ENCODE peak calls at places on chromosome 14, in nine cellular contexts. One of them, this sample, is unnamed.

GRCh38 chr14:61618448-61618847 is 76.9 kb upstream of the HIF1A start:
- DNase-seq in uterus: no peak
- DNase-seq in hepatocyte: no peak
- DNase-seq in WTC11: no peak
- DNase-seq in CD8-positive, alpha-beta T cell: no peak
- DNase-seq in activated B cell treated with CpG ODN at 0.5 μM for 24 hours: no peak
- DNase-seq in fibroblast of lung: no peak
- DNase-seq in cardiac fibroblast: no peak
- DNase-seq in GM10248: no peak
- DNase-seq in this sample: no peak

GRCh38 chr14:54788701-54789100 is 113.9 kb downstream of the GCH1 start:
- DNase-seq in uterus: no peak
- DNase-seq in hepatocyte: no peak
- DNase-seq in WTC11: no peak
- DNase-seq in CD8-positive, alpha-beta T cell: no peak
- DNase-seq in activated B cell treated with CpG ODN at 0.5 μM for 24 hours: no peak
- DNase-seq in fibroblast of lung: no peak
- DNase-seq in cardiac fibroblast: no peak
- DNase-seq in GM10248: no peak
- DNase-seq in this sample: no peak

GRCh38 chr14:75182820-75183219 is 6.4 kb upstream of the TMED10 start:
- DNase-seq in uterus: no peak
- DNase-seq in hepatocyte: peak
- DNase-seq in WTC11: no peak
- DNase-seq in CD8-positive, alpha-beta T cell: no peak
- DNase-seq in activated B cell treated with CpG ODN at 0.5 μM for 24 hours: no peak
- DNase-seq in fibroblast of lung: peak
- DNase-seq in cardiac fibroblast: peak
- DNase-seq in GM10248: no peak
- DNase-seq in this sample: no peak

GRCh38 chr14:98237939-98238338 is 1034.1 kb downstream of the BCL11B start:
- DNase-seq in uterus: no peak
- DNase-seq in hepatocyte: no peak
- DNase-seq in WTC11: no peak
- DNase-seq in CD8-positive, alpha-beta T cell: no peak
- DNase-seq in activated B cell treated with CpG ODN at 0.5 μM for 24 hours: no peak
- DNase-seq in fibroblast of lung: no peak
- DNase-seq in cardiac fibroblast: no peak
- DNase-seq in GM10248: no peak
- DNase-seq in this sample: no peak

GRCh38 chr14:79596531-79596930 is 614.8 kb downstream of the DIO2 start:
- DNase-seq in uterus: no peak
- DNase-seq in hepatocyte: peak
- DNase-seq in WTC11: no peak
- DNase-seq in CD8-positive, alpha-beta T cell: no peak
- DNase-seq in activated B cell treated with CpG ODN at 0.5 μM for 24 hours: no peak
- DNase-seq in fibroblast of lung: peak
- DNase-seq in cardiac fibroblast: peak
- DNase-seq in GM10248: no peak
- DNase-seq in this sample: no peak

GRCh38 chr14:64912256-64912655 is 2.0 kb upstream of the CHURC1 start:
- DNase-seq in uterus: no peak
- DNase-seq in hepatocyte: no peak
- DNase-seq in WTC11: no peak
- DNase-seq in CD8-positive, alpha-beta T cell: no peak
- DNase-seq in activated B cell treated with CpG ODN at 0.5 μM for 24 hours: no peak
- DNase-seq in fibroblast of lung: no peak
- DNase-seq in cardiac fibroblast: no peak
- DNase-seq in GM10248: no peak
- DNase-seq in this sample: no peak

GRCh38 chr14:99190696-99191662 is 81.0 kb downstream of the BCL11B start:
- DNase-seq in uterus: no peak
- DNase-seq in hepatocyte: no peak
- DNase-seq in WTC11: no peak
- DNase-seq in CD8-positive, alpha-beta T cell: no peak
- DNase-seq in activated B cell treated with CpG ODN at 0.5 μM for 24 hours: no peak
- DNase-seq in fibroblast of lung: no peak
- DNase-seq in cardiac fibroblast: no peak
- DNase-seq in GM10248: no peak
- DNase-seq in this sample: no peak

GRCh38 chr14:65164068-65164824 is 61.9 kb upstream of the MAX start:
- DNase-seq in uterus: no peak
- DNase-seq in hepatocyte: peak
- DNase-seq in WTC11: no peak
- DNase-seq in CD8-positive, alpha-beta T cell: no peak
- DNase-seq in activated B cell treated with CpG ODN at 0.5 μM for 24 hours: no peak
- DNase-seq in fibroblast of lung: peak
- DNase-seq in cardiac fibroblast: peak
- DNase-seq in GM10248: peak
- DNase-seq in this sample: peak

GRCh38 chr14:61489002-61489401 is 167.6 kb downstream of the PRKCH start:
- DNase-seq in uterus: no peak
- DNase-seq in hepatocyte: no peak
- DNase-seq in WTC11: no peak
- DNase-seq in CD8-positive, alpha-beta T cell: no peak
- DNase-seq in activated B cell treated with CpG ODN at 0.5 μM for 24 hours: no peak
- DNase-seq in fibroblast of lung: peak
- DNase-seq in cardiac fibroblast: no peak
- DNase-seq in GM10248: no peak
- DNase-seq in this sample: no peak

GRCh38 chr14:49659526-49660455 is 24.7 kb upstream of the DNAAF2 start:
- DNase-seq in uterus: no peak
- DNase-seq in hepatocyte: no peak
- DNase-seq in WTC11: no peak
- DNase-seq in CD8-positive, alpha-beta T cell: no peak
- DNase-seq in activated B cell treated with CpG ODN at 0.5 μM for 24 hours: no peak
- DNase-seq in fibroblast of lung: no peak
- DNase-seq in cardiac fibroblast: no peak
- DNase-seq in GM10248: no peak
- DNase-seq in this sample: no peak

GRCh38 chr14:77882098-77882497 is 82.2 kb downstream of the ADCK1 start:
- DNase-seq in uterus: no peak
- DNase-seq in hepatocyte: peak
- DNase-seq in WTC11: no peak
- DNase-seq in CD8-positive, alpha-beta T cell: no peak
- DNase-seq in activated B cell treated with CpG ODN at 0.5 μM for 24 hours: no peak
- DNase-seq in fibroblast of lung: no peak
- DNase-seq in cardiac fibroblast: no peak
- DNase-seq in GM10248: no peak
- DNase-seq in this sample: no peak

GRCh38 chr14:98736701-98737338 is 535.2 kb downstream of the BCL11B start:
- DNase-seq in uterus: no peak
- DNase-seq in hepatocyte: no peak
- DNase-seq in WTC11: no peak
- DNase-seq in CD8-positive, alpha-beta T cell: peak
- DNase-seq in activated B cell treated with CpG ODN at 0.5 μM for 24 hours: no peak
- DNase-seq in fibroblast of lung: no peak
- DNase-seq in cardiac fibroblast: no peak
- DNase-seq in GM10248: no peak
- DNase-seq in this sample: no peak

GRCh38 chr14:100193417-100194357 is 34.2 kb upstream of the DEGS2 start:
- DNase-seq in uterus: no peak
- DNase-seq in hepatocyte: no peak
- DNase-seq in WTC11: no peak
- DNase-seq in CD8-positive, alpha-beta T cell: no peak
- DNase-seq in activated B cell treated with CpG ODN at 0.5 μM for 24 hours: no peak
- DNase-seq in fibroblast of lung: no peak
- DNase-seq in cardiac fibroblast: no peak
- DNase-seq in GM10248: peak
- DNase-seq in this sample: no peak
- TF ChIP-seq CTCF in uterus: no peak
- TF ChIP-seq CTCF in hepatocyte: no peak
- TF ChIP-seq CTCF in WTC11: no peak
- TF ChIP-seq CTCF in CD8-positive, alpha-beta T cell: no peak
- TF ChIP-seq CTCF in activated B cell treated with CpG ODN at 0.5 μM for 24 hours: no peak
- TF ChIP-seq CTCF in fibroblast of lung: no peak
- TF ChIP-seq CTCF in cardiac fibroblast: no peak
- TF ChIP-seq CTCF in GM10248: peak
- TF ChIP-seq CTCF in this sample: no peak

DNA sequence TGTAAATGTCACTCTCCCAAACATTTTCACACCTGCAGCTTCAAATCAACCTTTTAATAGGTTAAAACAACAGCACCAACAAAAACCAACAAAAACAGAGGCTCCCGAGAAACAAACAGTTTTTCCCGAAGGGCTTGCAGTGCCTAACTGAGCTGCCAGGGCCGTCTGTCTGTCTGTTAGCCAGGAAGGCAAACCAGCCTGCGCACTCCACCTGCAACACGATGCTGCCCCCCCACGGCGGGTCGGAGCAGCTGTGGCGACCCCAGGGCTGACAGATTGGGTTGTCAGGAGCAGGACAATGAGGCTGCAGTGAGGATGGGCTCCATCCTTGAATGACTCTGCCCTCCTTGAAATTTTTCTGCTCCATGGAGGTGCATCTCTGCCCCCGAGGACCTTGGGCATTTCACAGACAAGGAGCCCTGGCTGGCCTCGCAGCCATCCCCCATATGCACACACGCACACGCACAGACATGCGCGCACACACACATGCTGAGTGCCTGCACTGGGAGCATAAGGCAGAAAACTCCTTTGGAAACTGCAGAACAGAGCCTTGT is 2.6 kb downstream of the RTL1 start:
- DNase-seq in uterus: no peak
- DNase-seq in hepatocyte: peak
- DNase-seq in WTC11: peak
- DNase-seq in CD8-positive, alpha-beta T cell: no peak
- DNase-seq in activated B cell treated with CpG ODN at 0.5 μM for 24 hours: no peak
- DNase-seq in fibroblast of lung: no peak
- DNase-seq in cardiac fibroblast: no peak
- DNase-seq in GM10248: no peak
- DNase-seq in this sample: no peak
- TF ChIP-seq CTCF in uterus: peak
- TF ChIP-seq CTCF in hepatocyte: peak
- TF ChIP-seq CTCF in WTC11: peak
- TF ChIP-seq CTCF in CD8-positive, alpha-beta T cell: no peak
- TF ChIP-seq CTCF in activated B cell treated with CpG ODN at 0.5 μM for 24 hours: no peak
- TF ChIP-seq CTCF in fibroblast of lung: peak
- TF ChIP-seq CTCF in cardiac fibroblast: no peak
- TF ChIP-seq CTCF in GM10248: peak
- TF ChIP-seq CTCF in this sample: peak

GRCh38 chr14:91482278-91483023 is 27.7 kb downstream of the PPP4R3A start:
- DNase-seq in uterus: no peak
- DNase-seq in hepatocyte: no peak
- DNase-seq in WTC11: no peak
- DNase-seq in CD8-positive, alpha-beta T cell: no peak
- DNase-seq in activated B cell treated with CpG ODN at 0.5 μM for 24 hours: no peak
- DNase-seq in fibroblast of lung: peak
- DNase-seq in cardiac fibroblast: peak
- DNase-seq in GM10248: no peak
- DNase-seq in this sample: no peak

GRCh38 chr14:91484744-91485143 is 25.4 kb downstream of the PPP4R3A start:
- DNase-seq in uterus: no peak
- DNase-seq in hepatocyte: no peak
- DNase-seq in WTC11: no peak
- DNase-seq in CD8-positive, alpha-beta T cell: no peak
- DNase-seq in activated B cell treated with CpG ODN at 0.5 μM for 24 hours: no peak
- DNase-seq in fibroblast of lung: no peak
- DNase-seq in cardiac fibroblast: no peak
- DNase-seq in GM10248: no peak
- DNase-seq in this sample: no peak

GRCh38 chr14:91484186-91484585 is 25.9 kb downstream of the PPP4R3A start:
- DNase-seq in uterus: no peak
- DNase-seq in hepatocyte: no peak
- DNase-seq in WTC11: no peak
- DNase-seq in CD8-positive, alpha-beta T cell: no peak
- DNase-seq in activated B cell treated with CpG ODN at 0.5 μM for 24 hours: no peak
- DNase-seq in fibroblast of lung: no peak
- DNase-seq in cardiac fibroblast: no peak
- DNase-seq in GM10248: no peak
- DNase-seq in this sample: no peak
- TF ChIP-seq CTCF in uterus: no peak
- TF ChIP-seq CTCF in hepatocyte: no peak
- TF ChIP-seq CTCF in WTC11: no peak
- TF ChIP-seq CTCF in CD8-positive, alpha-beta T cell: peak
- TF ChIP-seq CTCF in activated B cell treated with CpG ODN at 0.5 μM for 24 hours: no peak
- TF ChIP-seq CTCF in fibroblast of lung: no peak
- TF ChIP-seq CTCF in cardiac fibroblast: peak
- TF ChIP-seq CTCF in GM10248: no peak
- TF ChIP-seq CTCF in this sample: peak

DNA sequence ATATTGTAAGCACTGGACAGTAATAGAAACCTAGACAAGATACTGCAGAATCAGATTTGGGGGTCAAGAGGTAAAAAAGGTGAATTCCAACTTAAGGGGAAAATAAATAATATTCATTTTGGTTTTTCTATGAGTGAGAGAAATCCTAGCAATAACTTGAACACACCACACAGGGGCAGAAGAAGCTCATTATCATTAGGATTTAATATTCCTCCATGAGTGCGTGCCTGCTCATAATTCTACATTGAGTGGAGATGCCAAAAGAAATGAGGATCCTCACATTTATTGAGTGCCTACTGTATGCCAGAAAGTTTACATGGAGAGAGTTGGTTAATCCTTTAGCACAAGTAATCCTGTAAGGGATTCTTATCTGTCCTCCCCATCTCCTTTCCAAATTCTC is 40.5 kb upstream of the C14orf132 start:
- DNase-seq in uterus: no peak
- DNase-seq in hepatocyte: no peak
- DNase-seq in WTC11: no peak
- DNase-seq in CD8-positive, alpha-beta T cell: no peak
- DNase-seq in activated B cell treated with CpG ODN at 0.5 μM for 24 hours: no peak
- DNase-seq in fibroblast of lung: peak
- DNase-seq in cardiac fibroblast: peak
- DNase-seq in GM10248: no peak
- DNase-seq in this sample: no peak
- TF ChIP-seq CTCF in uterus: peak
- TF ChIP-seq CTCF in hepatocyte: peak
- TF ChIP-seq CTCF in WTC11: no peak
- TF ChIP-seq CTCF in CD8-positive, alpha-beta T cell: no peak
- TF ChIP-seq CTCF in activated B cell treated with CpG ODN at 0.5 μM for 24 hours: no peak
- TF ChIP-seq CTCF in fibroblast of lung: peak
- TF ChIP-seq CTCF in cardiac fibroblast: peak
- TF ChIP-seq CTCF in GM10248: no peak
- TF ChIP-seq CTCF in this sample: peak

DNA sequence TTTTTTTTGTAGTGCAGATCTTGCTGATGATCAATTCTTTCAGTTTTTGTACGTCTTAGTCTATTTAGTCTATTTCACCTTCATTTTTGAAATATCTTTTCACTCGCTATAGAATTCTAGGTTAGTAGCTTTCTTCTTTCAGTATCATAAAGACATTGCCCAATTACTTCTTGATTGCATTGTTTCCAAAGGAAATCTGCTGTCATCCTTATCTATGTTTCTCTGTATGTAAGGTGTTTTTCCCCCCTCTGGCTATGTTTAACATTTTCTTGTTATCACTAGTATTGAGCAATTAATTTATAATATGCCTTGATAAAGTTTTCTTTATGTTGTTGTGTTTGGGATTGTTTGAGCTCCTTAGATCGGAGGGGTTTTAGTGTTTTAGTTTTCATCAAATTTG is 171.9 kb downstream of the BMP4 start:
- DNase-seq in uterus: no peak
- DNase-seq in hepatocyte: no peak
- DNase-seq in WTC11: no peak
- DNase-seq in CD8-positive, alpha-beta T cell: no peak
- DNase-seq in activated B cell treated with CpG ODN at 0.5 μM for 24 hours: no peak
- DNase-seq in fibroblast of lung: no peak
- DNase-seq in cardiac fibroblast: no peak
- DNase-seq in GM10248: no peak
- DNase-seq in this sample: no peak
- TF ChIP-seq CTCF in uterus: no peak
- TF ChIP-seq CTCF in hepatocyte: no peak
- TF ChIP-seq CTCF in WTC11: no peak
- TF ChIP-seq CTCF in CD8-positive, alpha-beta T cell: no peak
- TF ChIP-seq CTCF in activated B cell treated with CpG ODN at 0.5 μM for 24 hours: no peak
- TF ChIP-seq CTCF in fibroblast of lung: no peak
- TF ChIP-seq CTCF in cardiac fibroblast: no peak
- TF ChIP-seq CTCF in GM10248: no peak
- TF ChIP-seq CTCF in this sample: no peak

This sample was measured in D721Med.